ENCODE peak calls at places on chromosomes 1 and 21, in nine cellular contexts. X, E, L, O, B, V, U, N and H are unnamed samples.

GRCh38 chr1:245859510-245860114 is 647.5 kb downstream of the SMYD3 start:
- DNase-seq in X (no peak), E (no peak), L (no peak), O (no peak), B (no peak), V (no peak), U (no peak), N (peak; percentile 77), H (no peak)

GRCh38 chr1:66980745-66981367 is 56.1 kb downstream of the MIER1 start:
- DNase-seq in X (no peak), E (no peak), L (no peak), O (no peak), B (no peak), V (no peak), U (no peak), N (peak; percentile 44), H (no peak)

GRCh38 chr21:42781150-42781980 is 98.0 kb downstream of the WDR4 start:
- DNase-seq in X (no peak), E (no peak), L (peak; percentile 63), O (peak; percentile 49), B (no peak), V (no peak), U (no peak), N (peak; percentile 23), H (no peak)

GRCh38 chr1:181205901-181206300 is 117.4 kb downstream of the IER5 start:
- DNase-seq in X (no peak), E (no peak), L (peak; percentile 4), O (no peak), B (no peak), V (no peak), U (no peak), N (no peak), H (no peak)

GRCh38 chr1:232629250-232630046 is 485 bp downstream of the SIPA1L2 start:
- DNase-seq in X (no peak), E (peak; percentile 78), L (peak; percentile 67), O (peak; percentile 76), B (peak; percentile 48), V (peak; percentile 70), U (peak; percentile 60), N (peak; percentile 50), H (peak; percentile 40)

GRCh38 chr1:244735854-244736561 is 83.1 kb downstream of the DESI2 start:
- DNase-seq in X (no peak), E (no peak), L (peak; percentile 44), O (no peak), B (no peak), V (no peak), U (no peak), N (peak; percentile 16), H (no peak)

GRCh38 chr1:106755682-106756406 is 300.6 kb upstream of the PRMT6 start:
- DNase-seq in X (no peak), E (no peak), L (no peak), O (no peak), B (no peak), V (no peak), U (no peak), N (peak; percentile 84), H (no peak)

GRCh38 chr21:32867587-32867986 is 96.0 kb upstream of the PAXBP1 start:
- DNase-seq in X (no peak), E (no peak), L (no peak), O (no peak), B (no peak), V (no peak), U (no peak), N (no peak), H (no peak)

GRCh38 chr1:15712158-15712557 is 23.9 kb upstream of the SLC25A34 start:
- DNase-seq in X (no peak), E (no peak), L (no peak), O (no peak), B (no peak), V (no peak), U (no peak), N (no peak), H (no peak)

GRCh38 chr1:165854101-165854845 is 26.9 kb downstream of the UCK2 start:
- DNase-seq in X (no peak), E (no peak), L (no peak), O (peak; percentile 16), B (no peak), V (no peak), U (no peak), N (peak; percentile 93), H (no peak)

GRCh38 chr1:107695341-107695740 is 269.6 kb downstream of the VAV3 start:
- DNase-seq in X (no peak), E (no peak), L (no peak), O (no peak), B (no peak), V (no peak), U (no peak), N (peak; percentile 11), H (no peak)

GRCh38 chr1:59595774-59596173 is 219.0 kb upstream of the HOOK1 start:
- DNase-seq in X (no peak), E (no peak), L (no peak), O (no peak), B (no peak), V (no peak), U (no peak), N (peak; percentile 63), H (no peak)

GRCh38 chr1:227449051-227449450 is 114.3 kb upstream of the ZNF678 start:
- DNase-seq in X (no peak), E (no peak), L (peak; percentile 89), O (peak; percentile 68), B (no peak), V (no peak), U (no peak), N (peak; percentile 65), H (no peak)

GRCh38 chr1:47532831-47533175 is 95.0 kb downstream of the FOXD2 start:
- DNase-seq in X (no peak), E (no peak), L (peak; percentile 71), O (no peak), B (no peak), V (no peak), U (no peak), N (no peak), H (no peak)

GRCh38 chr1:11376981-11377583 is 101.9 kb upstream of the DISP3 start:
- DNase-seq in X (no peak), E (no peak), L (no peak), O (no peak), B (no peak), V (no peak), U (no peak), N (no peak), H (no peak)

GRCh38 chr1:33470495-33471012 is 1.9 kb upstream of the ZSCAN20 start:
- DNase-seq in X (peak; percentile 76), E (no peak), L (peak; percentile 91), O (peak; percentile 91), B (peak; percentile 75), V (peak; percentile 86), U (peak; percentile 80), N (peak; percentile 94), H (peak; percentile 72)
- H3K27ac ChIP-seq in X (no peak overlapping the region), E (peak overlapping the region; percentile 28), L (no peak overlapping the region), O (no peak overlapping the region), B (peak overlapping the region; percentile 49), V (peak overlapping the region; percentile 77), U (peak overlapping the region; percentile 30), N (peak overlapping the region; percentile 61), H (no peak overlapping the region)

GRCh38 chr1:89757532-89757931 is 63.3 kb upstream of the LRRC8D start:
- DNase-seq in X (no peak), E (no peak), L (no peak), O (no peak), B (peak; percentile 43), V (no peak), U (peak; percentile 63), N (no peak), H (no peak)
- H3K4me3 ChIP-seq in X (no peak overlapping the region), E (peak overlapping the region; percentile 16), L (no peak overlapping the region), O (no peak overlapping the region), B (no peak overlapping the region), V (no peak overlapping the region), U (no peak overlapping the region), N (no peak overlapping the region), H (no peak overlapping the region)

GRCh38 chr1:218374401-218374848 is 29.3 kb downstream of the TGFB2 start:
- DNase-seq in X (no peak), E (no peak), L (no peak), O (no peak), B (no peak), V (no peak), U (no peak), N (peak; percentile 27), H (no peak)

GRCh38 chr1:218376722-218377121 is 31.6 kb downstream of the TGFB2 start:
- DNase-seq in X (no peak), E (no peak), L (no peak), O (no peak), B (no peak), V (no peak), U (no peak), N (no peak), H (no peak)

GRCh38 chr1:218380125-218380977 is 35.2 kb downstream of the TGFB2 start:
- DNase-seq in X (no peak), E (no peak), L (no peak), O (no peak), B (no peak), V (no peak), U (no peak), N (peak; percentile 82), H (no peak)

GRCh38 chr1:218374972-218375371 is 29.8 kb downstream of the TGFB2 start:
- DNase-seq in X (no peak), E (no peak), L (no peak), O (no peak), B (no peak), V (no peak), U (no peak), N (peak; percentile 27), H (no peak)

DNA sequence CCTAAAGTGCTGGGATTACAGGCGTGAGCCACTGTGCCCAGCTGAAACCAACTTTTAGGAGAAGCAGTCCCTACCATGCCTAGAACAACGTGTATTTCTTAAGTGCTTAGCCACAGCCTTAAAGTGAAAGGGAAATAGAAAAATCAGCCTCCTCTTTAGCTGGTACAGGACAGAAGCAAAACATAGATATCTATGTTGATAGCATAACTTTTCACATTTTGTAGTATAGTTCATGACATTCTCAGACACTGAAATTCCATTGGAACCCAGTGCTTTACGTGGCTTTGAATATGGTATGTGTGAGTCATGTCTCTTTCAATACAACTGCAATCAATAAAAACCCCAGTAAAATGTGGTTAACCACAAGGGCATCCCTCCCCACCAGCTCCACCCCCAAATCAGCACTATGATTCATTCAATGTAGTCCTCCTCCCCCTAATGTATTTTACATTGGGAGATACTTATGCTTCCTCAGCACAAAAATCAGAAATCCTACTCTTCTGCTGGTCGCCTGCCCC is 32.1 kb downstream of the TGFB2 start:
- DNase-seq in X (no peak), E (no peak), L (no peak), O (no peak), B (no peak), V (no peak), U (no peak), N (peak; percentile 93), H (no peak)
- H3K27ac ChIP-seq in X (no peak overlapping the region), E (no peak overlapping the region), L (no peak overlapping the region), O (no peak overlapping the region), B (no peak overlapping the region), V (no peak overlapping the region), U (no peak overlapping the region), N (peak overlapping the region; percentile 75), H (no peak overlapping the region)

DNA sequence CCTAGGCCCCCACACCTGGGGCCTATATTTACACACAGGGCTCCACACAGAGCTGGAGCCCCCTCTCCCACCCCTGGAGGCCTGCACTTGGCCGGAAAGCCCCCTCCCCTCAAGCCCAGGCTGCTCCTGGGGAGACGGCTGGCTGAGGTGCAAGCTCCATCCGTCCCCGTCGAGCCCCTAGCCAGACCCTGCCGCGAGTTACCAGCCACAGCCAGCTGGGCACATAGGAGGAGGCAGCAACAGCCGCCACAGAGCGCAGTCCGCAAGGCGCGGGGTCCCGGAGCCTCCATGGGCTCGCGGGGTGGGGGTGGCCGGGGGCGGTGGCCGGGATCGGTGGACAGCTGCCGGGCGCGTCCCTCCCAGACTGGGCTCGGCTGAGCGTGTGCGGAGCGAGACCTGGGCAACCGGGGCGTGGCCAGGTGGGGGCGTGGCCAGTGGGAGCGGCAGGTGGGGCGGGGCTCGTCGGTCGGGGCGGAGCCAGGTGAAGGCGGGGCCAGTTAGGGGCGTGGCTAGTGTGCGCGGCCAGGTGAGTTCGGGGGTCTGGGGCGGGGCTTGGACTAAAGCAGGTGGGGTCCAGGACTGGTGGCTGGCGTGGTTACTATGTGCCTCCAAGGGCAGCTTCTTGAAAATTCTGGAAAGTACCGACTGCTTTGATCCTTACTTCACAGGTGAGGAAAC is at the start of gene CD164L2:
- DNase-seq in X (no peak), E (no peak), L (peak; percentile 91), O (peak; percentile 88), B (no peak), V (no peak), U (no peak), N (no peak), H (no peak)
- H3K4me3 ChIP-seq in X (no peak within 1 kb of the TSS), E (no peak within 1 kb of the TSS), L (peak within 1 kb of the TSS; percentile 75), O (peak within 1 kb of the TSS; percentile 44), B (no peak within 1 kb of the TSS), V (no peak within 1 kb of the TSS), U (no peak within 1 kb of the TSS), N (no peak within 1 kb of the TSS), H (no peak within 1 kb of the TSS)